ENCODE peak calls at places on chromosomes 2 and 18, in four cellular contexts. H, G, A and C are unnamed samples.

GRCh38 chr2:133812826-133813617 is 244.8 kb upstream of the NCKAP5 start:
- DNase-seq in H (no peak), G (no peak), A (no peak), C (no peak)

GRCh38 chr2:180385601-180386201 is 378.6 kb upstream of the CWC22 start:
- DNase-seq in H (no peak), G (no peak), A (no peak), C (no peak)

GRCh38 chr2:72128843-72129227 is 18.8 kb downstream of the CYP26B1 start:
- DNase-seq in H (no peak), G (no peak), A (no peak), C (no peak)

GRCh38 chr2:233480490-233481202 is 85.9 kb downstream of the USP40 start:
- DNase-seq in H (no peak), G (no peak), A (peak; percentile 18), C (no peak)

GRCh38 chr2:195590199-195590865 is 66.7 kb upstream of the SLC39A10 start:
- DNase-seq in H (no peak), G (no peak), A (no peak), C (no peak)

GRCh38 chr2:202035089-202035940 is 1.7 kb downstream of the FZD7 start:
- DNase-seq in H (no peak), G (no peak), A (no peak), C (no peak)

GRCh38 chr2:177433402-177433801 is 40.8 kb downstream of the AGPS start:
- DNase-seq in H (peak; percentile 27), G (no peak), A (no peak), C (no peak)

GRCh38 chr2:141595531-141595930 is 535.3 kb downstream of the LRP1B start:
- DNase-seq in H (no peak), G (no peak), A (no peak), C (no peak)

GRCh38 chr2:9494096-9494495 is 19.7 kb downstream of the IAH1 start:
- DNase-seq in H (no peak), G (no peak), A (no peak), C (no peak)

GRCh38 chr2:54336136-54336976 is 80.3 kb upstream of the TSPYL6 start:
- DNase-seq in H (no peak), G (no peak), A (no peak), C (no peak)

GRCh38 chr18:44309185-44309584 is 371.5 kb upstream of the SETBP1 start:
- DNase-seq in H (no peak), G (no peak), A (no peak), C (no peak)

GRCh38 chr2:20962939-20963543 is 80.8 kb downstream of the APOB start:
- DNase-seq in H (peak; percentile 66), G (no peak), A (peak; percentile 59), C (peak; percentile 64)

GRCh38 chr2:96715658-96716057 is 24.2 kb downstream of the LMAN2L start:
- DNase-seq in H (no peak), G (no peak), A (peak; percentile 80), C (no peak)

GRCh38 chr2:196587061-196587460 is 52.5 kb upstream of the CCDC150 start:
- DNase-seq in H (no peak), G (no peak), A (no peak), C (no peak)

GRCh38 chr2:215796160-215796559 is 217.2 kb downstream of the MREG start:
- DNase-seq in H (no peak), G (no peak), A (no peak), C (no peak)

GRCh38 chr2:113720167-113720566 is 36.3 kb downstream of the SLC35F5 start:
- DNase-seq in H (no peak), G (no peak), A (peak; percentile 19), C (peak; percentile 21)

GRCh38 chr18:3466051-3466450 is 16.1 kb downstream of the TGIF1 start:
- DNase-seq in H (no peak), G (no peak), A (no peak), C (no peak)

GRCh38 chr2:71615769-71616730 is 162.7 kb downstream of the DYSF start:
- DNase-seq in H (no peak), G (no peak), A (no peak), C (no peak)

DNA sequence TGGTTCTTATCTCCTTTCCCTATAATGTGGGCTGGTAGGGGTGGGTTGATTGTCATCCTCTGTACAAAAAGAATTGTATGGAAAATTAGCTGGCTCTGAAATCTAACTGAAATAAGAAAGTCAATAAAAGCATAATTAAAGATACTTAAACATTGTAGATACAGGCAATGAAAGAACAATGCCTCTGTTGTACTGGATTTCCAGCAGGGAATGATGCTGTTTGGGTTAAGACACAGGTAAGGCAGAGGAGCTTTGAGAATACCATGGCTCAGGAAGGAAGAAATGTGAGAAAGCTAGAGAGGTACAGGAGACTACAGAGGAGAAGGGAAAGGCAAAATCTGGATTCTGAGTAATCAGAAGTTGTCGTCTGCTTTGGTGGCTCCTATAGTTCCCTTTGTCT is 10.1 kb downstream of the DTNA start:
- DNase-seq in H (no peak), G (no peak), A (no peak), C (no peak)
- TF ChIP-seq FOXK2 in H (no peak), G (no peak), A (no peak), C (no peak)

GRCh38 chr2:100425107-100425506 is 7.6 kb upstream of the CHST10 start:
- DNase-seq in H (no peak), G (no peak), A (no peak), C (no peak)
- TF ChIP-seq FOXK2 in H (no peak), G (no peak), A (no peak), C (no peak)

GRCh38 chr18:5721924-5722323 is 173.4 kb downstream of the TMEM200C start:
- DNase-seq in H (no peak), G (no peak), A (no peak), C (no peak)

GRCh38 chr18:5717241-5717640 is 173.4 kb upstream of the EPB41L3 start:
- DNase-seq in H (no peak), G (no peak), A (no peak), C (no peak)

DNA sequence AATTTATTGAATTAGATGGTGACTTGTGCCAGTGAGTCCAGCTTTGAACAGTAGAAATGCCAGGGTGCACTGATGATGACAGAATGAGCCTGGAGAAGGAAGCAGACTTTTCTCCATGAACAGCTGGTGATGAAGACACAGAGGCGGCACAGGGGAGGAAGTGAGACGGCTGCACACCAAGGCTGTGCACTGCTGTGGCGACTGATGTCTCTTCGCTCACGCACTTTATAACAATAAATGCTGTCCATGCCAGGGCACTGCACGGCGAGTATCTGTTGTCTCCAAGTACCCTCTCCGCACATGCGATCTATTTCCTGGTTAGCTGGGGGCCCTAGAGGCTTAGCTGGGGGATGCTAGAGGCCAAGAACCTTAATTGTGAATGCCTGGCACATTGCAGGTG is 175.2 kb downstream of the TMEM200C start:
- DNase-seq in H (no peak), G (no peak), A (no peak), C (no peak)
- TF ChIP-seq FOXK2 in H (no peak), G (no peak), A (no peak), C (no peak)

DNA sequence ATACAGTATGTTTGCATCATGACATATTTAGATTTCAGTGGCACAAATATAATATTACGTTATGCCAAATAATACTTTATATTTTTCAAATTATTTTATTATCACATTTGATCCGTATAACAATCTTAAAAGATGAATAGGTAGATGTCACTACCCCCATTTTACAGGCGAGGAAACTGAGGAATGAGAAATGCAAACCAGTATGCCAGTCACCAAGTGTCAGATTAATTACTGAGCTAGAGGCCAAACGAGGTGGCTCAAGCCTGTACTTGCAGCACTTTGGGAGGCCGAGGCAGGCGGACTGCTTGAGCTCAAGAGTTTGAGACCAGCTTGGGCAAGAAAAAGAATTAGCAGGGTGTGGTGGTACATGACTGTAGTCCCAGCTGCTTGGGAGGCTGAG is 17.4 kb upstream of the YES1 start:
- DNase-seq in H (no peak), G (no peak), A (no peak), C (no peak)
- TF ChIP-seq FOXK2 in H (no peak), G (no peak), A (no peak), C (no peak)

GRCh38 chr2:120949027-120949956 is 213.6 kb downstream of the GLI2 start:
- DNase-seq in H (peak; percentile 38), G (no peak), A (peak; percentile 40), C (no peak)

GRCh38 chr2:120947327-120947726 is 211.7 kb downstream of the GLI2 start:
- DNase-seq in H (no peak), G (no peak), A (no peak), C (no peak)

GRCh38 chr2:120947982-120948661 is 212.5 kb downstream of the GLI2 start:
- DNase-seq in H (no peak), G (no peak), A (no peak), C (no peak)

GRCh38 chr2:120949957-120950590 is 214.4 kb downstream of the GLI2 start:
- DNase-seq in H (no peak), G (no peak), A (no peak), C (no peak)

DNA sequence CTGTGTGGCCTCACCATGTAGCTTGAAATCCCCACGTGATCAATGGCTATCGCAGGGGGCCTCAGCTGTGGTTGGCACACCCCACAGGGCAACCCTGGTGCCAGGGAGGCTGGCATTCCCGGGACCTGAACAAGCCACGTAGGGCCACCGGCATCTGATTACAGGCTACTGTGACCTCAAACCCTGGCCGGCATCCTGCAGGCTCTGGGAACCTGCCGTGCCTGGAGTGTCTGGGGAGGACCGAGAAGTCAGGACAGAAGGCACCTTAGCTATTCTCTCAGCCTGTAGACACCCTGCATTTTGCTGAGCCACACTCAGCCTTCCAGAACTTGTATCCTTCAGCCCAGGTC is 213.0 kb downstream of the GLI2 start:
- DNase-seq in H (no peak), G (no peak), A (no peak), C (no peak)
- TF ChIP-seq FOXK2 in H (no peak), G (no peak), A (no peak), C (no peak)

GRCh38 chr2:240519396-240520142 is 38.2 kb downstream of the ANKMY1 start:
- DNase-seq in H (no peak), G (no peak), A (no peak), C (no peak)

GRCh38 chr2:240522406-240522805 is 35.4 kb downstream of the ANKMY1 start:
- DNase-seq in H (no peak), G (no peak), A (no peak), C (no peak)

GRCh38 chr2:240518981-240519380 is 38.8 kb downstream of the ANKMY1 start:
- DNase-seq in H (no peak), G (no peak), A (no peak), C (no peak)

GRCh38 chr2:240520143-240520973 is 37.4 kb downstream of the ANKMY1 start:
- DNase-seq in H (no peak), G (no peak), A (no peak), C (no peak)

DNA sequence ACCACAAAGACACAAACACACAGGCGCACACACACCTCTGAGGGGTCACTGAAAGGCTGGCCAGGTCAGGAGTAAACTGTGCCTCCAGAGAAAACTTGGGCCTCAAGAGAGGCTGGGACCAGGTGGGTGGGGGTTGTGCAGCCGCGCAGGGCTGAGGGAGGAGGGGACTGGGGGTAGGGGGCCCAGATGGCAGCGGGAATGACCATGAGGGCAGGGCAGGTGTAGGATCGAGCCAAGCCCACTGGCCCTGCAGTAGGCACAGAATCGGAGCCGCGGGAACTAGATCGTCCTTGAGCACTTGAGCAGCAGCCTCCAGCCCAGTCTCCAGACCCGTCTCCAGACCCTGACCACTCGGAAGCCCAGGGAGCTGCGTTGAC is 36.8 kb downstream of the ANKMY1 start:
- DNase-seq in H (no peak), G (no peak), A (no peak), C (no peak)
- TF ChIP-seq FOXK2 in H (no peak), G (no peak), A (no peak), C (no peak)